ENCODE peak calls at places on chromosomes 4 and X, in six cellular contexts. D is T47D; T is GM18507; S is ovary; L is naive thymus-derived CD8-positive, alpha-beta T cell; U is NCI-H1417. J is an unnamed sample.

GRCh38 chr4:111650553-111651183 is 494.6 kb upstream of the FAM241A start:
- DNase-seq in D (no peak), T (no peak), S (no peak), L (no peak), U (peak), J (no peak)

GRCh38 chr4:145525291-145525740 is 43.7 kb downstream of the SMAD1 start:
- DNase-seq in D (no peak), T (no peak), S (no peak), L (no peak), U (no peak), J (no peak)

GRCh38 chrX:149512225-149512885 is 7.2 kb upstream of the IDS start:
- DNase-seq in D (peak), T (no peak), S (no peak), L (peak), U (peak), J (no peak)

GRCh38 chr4:184343400-184344177 is 125.9 kb upstream of the ENPP6 start:
- DNase-seq in D (peak), T (no peak), S (peak), L (peak), U (peak), J (peak)

GRCh38 chr4:7625073-7625472 is 190.3 kb upstream of the PSAPL1 start:
- DNase-seq in D (no peak), T (no peak), S (no peak), L (no peak), U (no peak), J (peak)

GRCh38 chr4:152957437-152958185 is 21.5 kb downstream of the FHDC1 start:
- DNase-seq in D (no peak), T (no peak), S (no peak), L (no peak), U (no peak), J (no peak)

GRCh38 chr4:81807927-81808672 is 336.4 kb upstream of the RASGEF1B start:
- DNase-seq in D (peak), T (no peak), S (no peak), L (no peak), U (peak), J (no peak)

GRCh38 chr4:574346-575161 is 1.5 kb downstream of the TMEM271 start:
- DNase-seq in D (no peak), T (no peak), S (no peak), L (no peak), U (peak), J (no peak)

GRCh38 chr4:8236141-8236919 is 33.2 kb upstream of the HTRA3 start:
- DNase-seq in D (no peak), T (no peak), S (no peak), L (no peak), U (no peak), J (no peak)

GRCh38 chr4:151922811-151923210 is 162.0 kb upstream of the GATB start:
- DNase-seq in D (no peak), T (no peak), S (no peak), L (no peak), U (no peak), J (no peak)

GRCh38 chr4:18419780-18420179 is 398.2 kb upstream of the LCORL start:
- DNase-seq in D (no peak), T (no peak), S (no peak), L (no peak), U (no peak), J (no peak)

GRCh38 chrX:8711401-8711800 is 20.5 kb downstream of the ANOS1 start:
- DNase-seq in D (no peak), T (no peak), S (no peak), L (no peak), U (peak), J (no peak)

GRCh38 chr4:146957252-146957651 is 11.6 kb upstream of the TTC29 start:
- DNase-seq in D (no peak), T (no peak), S (no peak), L (no peak), U (no peak), J (no peak)

GRCh38 chrX:119948381-119948780 is 4.8 kb upstream of the NKAP start:
- DNase-seq in D (no peak), T (no peak), S (no peak), L (no peak), U (no peak), J (no peak)

GRCh38 chr4:153792007-153792892 is 3.4 kb upstream of the SFRP2 start:
- DNase-seq in D (peak), T (no peak), S (no peak), L (no peak), U (peak), J (peak)

GRCh38 chr4:89915937-89916336 is 21.3 kb downstream of the MMRN1 start:
- DNase-seq in D (peak), T (no peak), S (no peak), L (no peak), U (no peak), J (no peak)

GRCh38 chr4:71456841-71457240 is 118.0 kb downstream of the SLC4A4 start:
- DNase-seq in D (peak), T (no peak), S (no peak), L (no peak), U (no peak), J (no peak)

GRCh38 chr4:144787365-144788263 is 141.7 kb downstream of the HHIP start:
- DNase-seq in D (peak), T (no peak), S (no peak), L (no peak), U (peak), J (no peak)

GRCh38 chr4:2402053-2402452 is 16.4 kb downstream of the ZFYVE28 start:
- DNase-seq in D (peak), T (no peak), S (peak), L (no peak), U (peak), J (peak)